ENCODE peak calls at places on chromosomes 3 and 15, in six cellular contexts. C, B, Y, T, N and S are unnamed samples.
A peak's percentile ranks its signal among the peaks of the same experiment; 100 is the strongest.

GRCh38 chr3:20648294-20648693 is 462.3 kb upstream of the SGO1 start:
- DNase-seq in C (no peak), B (peak; percentile 82), Y (no peak), T (no peak), N (no peak), S (peak; percentile 92)

GRCh38 chr3:23663246-23663645 is 142.5 kb upstream of the UBE2E1 start:
- DNase-seq in C (no peak), B (peak; percentile 82), Y (no peak), T (no peak), N (peak; percentile 24), S (peak; percentile 34)

GRCh38 chr3:79012946-79013362 is 754.8 kb downstream of the ROBO1 start:
- DNase-seq in C (no peak), B (no peak), Y (no peak), T (no peak), N (no peak), S (no peak)

GRCh38 chr15:78537266-78537665 is 3.0 kb upstream of the PSMA4 start:
- DNase-seq in C (no peak), B (no peak), Y (no peak), T (no peak), N (no peak), S (peak; percentile 40)

GRCh38 chr15:29687204-29687768 is 135.0 kb downstream of the TJP1 start:
- DNase-seq in C (no peak), B (no peak), Y (peak; percentile 58), T (peak; percentile 41), N (no peak), S (no peak)

GRCh38 chr3:196227629-196228493 is 11.5 kb downstream of the SLC51A start:
- DNase-seq in C (no peak), B (peak; percentile 57), Y (no peak), T (no peak), N (no peak), S (peak; percentile 67)

GRCh38 chr3:13045904-13046568 is 27.2 kb downstream of the IQSEC1 start:
- DNase-seq in C (no peak), B (no peak), Y (no peak), T (no peak), N (no peak), S (no peak)

GRCh38 chr3:173553635-173554280 is 156.2 kb downstream of the NLGN1 start:
- DNase-seq in C (no peak), B (peak; percentile 61), Y (no peak), T (no peak), N (no peak), S (peak; percentile 58)

GRCh38 chr3:133469140-133469731 is 69.4 kb downstream of the BFSP2 start:
- DNase-seq in C (no peak), B (peak; percentile 45), Y (no peak), T (no peak), N (no peak), S (no peak)

GRCh38 chr3:24678441-24678865 is 183.8 kb upstream of the THRB start:
- DNase-seq in C (no peak), B (peak; percentile 87), Y (no peak), T (no peak), N (peak; percentile 23), S (peak; percentile 98)
- H3K4me3 ChIP-seq in C (no peak overlapping the region), B (peak overlapping the region; percentile 15), Y (no peak overlapping the region), T (no peak overlapping the region), N (no peak overlapping the region), S (peak overlapping the region; percentile 15)

GRCh38 chr3:161920196-161920595 is 423.6 kb downstream of the OTOL1 start:
- DNase-seq in C (no peak), B (no peak), Y (no peak), T (no peak), N (no peak), S (peak; percentile 48)

GRCh38 chr3:161927131-161927530 is 430.5 kb downstream of the OTOL1 start:
- DNase-seq in C (no peak), B (no peak), Y (no peak), T (no peak), N (no peak), S (no peak)

DNA sequence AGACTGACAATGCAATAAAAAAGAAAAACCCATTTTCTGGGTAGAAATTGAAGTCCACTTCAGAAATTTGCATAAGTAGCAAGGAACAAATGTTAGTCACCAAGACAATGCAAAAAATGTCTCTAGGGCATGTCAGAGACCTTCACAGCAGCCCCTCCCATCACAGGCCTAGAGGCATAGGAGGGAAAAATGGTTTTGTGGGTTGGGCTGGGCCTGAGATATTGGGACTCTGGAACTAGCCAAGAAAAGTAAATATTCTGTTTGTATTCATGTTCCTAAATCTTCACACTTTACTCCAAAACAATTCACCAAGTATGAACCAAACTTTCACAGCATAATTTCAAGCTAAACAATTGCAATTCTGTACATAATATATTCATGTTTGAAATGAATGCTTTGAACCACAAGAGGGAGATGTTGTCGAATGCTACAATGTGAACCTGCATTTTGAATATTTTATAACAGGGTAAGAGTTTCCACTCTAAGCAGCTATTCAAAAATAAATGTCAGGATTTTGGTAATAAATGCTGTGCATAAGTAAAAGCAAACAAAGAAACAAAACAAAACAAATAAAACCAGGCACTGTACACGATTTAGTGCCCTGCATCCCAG is 429.2 kb downstream of the OTOL1 start:
- DNase-seq in C (no peak), B (no peak), Y (no peak), T (no peak), N (no peak), S (no peak)
- TF ChIP-seq CTCF in C (no peak), B (no peak), Y (no peak), T (no peak), N (no peak), S (peak; percentile 39)

DNA sequence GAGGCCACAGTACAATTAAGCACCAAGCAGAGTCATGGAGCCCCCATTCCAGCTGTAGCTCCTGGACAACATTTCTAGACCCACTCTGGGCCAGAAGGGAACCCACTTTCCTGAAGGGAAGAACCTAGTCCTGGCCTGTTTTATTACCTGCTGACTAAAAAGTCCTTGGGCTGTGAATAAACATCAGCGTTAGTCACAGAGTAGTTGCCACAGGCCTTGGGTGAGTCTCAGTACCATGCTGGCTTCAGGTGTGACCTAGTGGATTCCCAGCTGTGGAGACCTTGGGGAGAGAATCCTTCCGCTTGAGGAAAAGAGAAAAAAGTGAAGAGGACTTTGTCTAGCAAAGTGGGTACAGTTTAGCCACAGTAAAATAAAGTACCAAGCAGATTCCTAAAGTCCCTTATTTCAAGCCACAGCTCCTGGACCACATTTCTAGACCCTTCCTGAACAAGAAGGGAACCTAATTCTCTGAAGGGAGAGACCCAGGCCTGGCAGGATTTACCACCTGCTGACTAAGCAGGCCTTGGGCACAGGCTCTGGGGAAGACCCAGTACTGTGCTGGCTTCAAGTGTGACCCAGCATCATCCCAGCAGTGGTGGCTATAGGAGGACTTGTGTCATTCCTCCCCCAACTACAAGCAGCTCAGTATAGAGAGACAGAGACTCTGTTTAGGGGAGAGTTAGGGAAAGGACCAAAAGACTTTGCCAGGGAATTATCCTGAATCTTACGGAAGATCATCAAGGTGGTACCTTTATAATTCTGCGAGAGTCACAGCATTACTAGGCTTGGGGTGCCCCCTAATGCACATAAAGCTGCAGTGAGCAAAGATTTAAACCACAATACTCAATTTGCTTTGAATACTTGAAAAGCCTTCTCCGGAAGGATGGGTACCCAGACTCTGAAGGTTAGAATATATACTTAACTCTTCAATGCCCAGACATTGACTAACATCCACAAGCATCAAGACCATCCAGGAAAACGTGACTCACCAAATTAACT is 118.2 kb upstream of the KCNH8 start:
- DNase-seq in C (no peak), B (no peak), Y (no peak), T (no peak), N (no peak), S (no peak)
- H3K4me3 ChIP-seq in C (no peak overlapping the region), B (no peak overlapping the region), Y (no peak overlapping the region), T (no peak overlapping the region), N (no peak overlapping the region), S (no peak overlapping the region)

GRCh38 chr15:43070249-43070648 is 35.6 kb downstream of the UBR1 start:
- DNase-seq in C (no peak), B (no peak), Y (no peak), T (no peak), N (no peak), S (no peak)
- TF ChIP-seq CTCF in C (no peak), B (no peak), Y (no peak), T (no peak), N (no peak), S (no peak)

GRCh38 chr15:35484231-35484945 is 61.6 kb downstream of the DPH6 start:
- DNase-seq in C (no peak), B (no peak), Y (no peak), T (no peak), N (no peak), S (no peak)
- H3K4me3 ChIP-seq in C (no peak overlapping the region), B (no peak overlapping the region), Y (no peak overlapping the region), T (no peak overlapping the region), N (no peak overlapping the region), S (no peak overlapping the region)

GRCh38 chr15:40307421-40308165 is at the start of gene PLCB2:
- DNase-seq in C (peak; percentile 52), B (no peak), Y (no peak), T (no peak), N (no peak), S (no peak)
- TF ChIP-seq CTCF in C (no peak), B (peak; percentile 13), Y (no peak), T (peak; percentile 52), N (no peak), S (peak; percentile 13)

GRCh38 chr15:51982013-51982769 is 10.6 kb upstream of the LEO1 start:
- DNase-seq in C (no peak), B (peak; percentile 92), Y (no peak), T (no peak), N (no peak), S (peak; percentile 83)
- H3K4me3 ChIP-seq in C (no peak overlapping the region), B (peak overlapping the region; percentile 33), Y (peak overlapping the region; percentile 57), T (no peak overlapping the region), N (no peak overlapping the region), S (peak overlapping the region; percentile 42)

GRCh38 chr3:72573051-72573450 is 275.2 kb downstream of the SHQ1 start:
- DNase-seq in C (no peak), B (no peak), Y (no peak), T (no peak), N (no peak), S (no peak)
- TF ChIP-seq CTCF in C (no peak), B (no peak), Y (no peak), T (no peak), N (no peak), S (no peak)

DNA sequence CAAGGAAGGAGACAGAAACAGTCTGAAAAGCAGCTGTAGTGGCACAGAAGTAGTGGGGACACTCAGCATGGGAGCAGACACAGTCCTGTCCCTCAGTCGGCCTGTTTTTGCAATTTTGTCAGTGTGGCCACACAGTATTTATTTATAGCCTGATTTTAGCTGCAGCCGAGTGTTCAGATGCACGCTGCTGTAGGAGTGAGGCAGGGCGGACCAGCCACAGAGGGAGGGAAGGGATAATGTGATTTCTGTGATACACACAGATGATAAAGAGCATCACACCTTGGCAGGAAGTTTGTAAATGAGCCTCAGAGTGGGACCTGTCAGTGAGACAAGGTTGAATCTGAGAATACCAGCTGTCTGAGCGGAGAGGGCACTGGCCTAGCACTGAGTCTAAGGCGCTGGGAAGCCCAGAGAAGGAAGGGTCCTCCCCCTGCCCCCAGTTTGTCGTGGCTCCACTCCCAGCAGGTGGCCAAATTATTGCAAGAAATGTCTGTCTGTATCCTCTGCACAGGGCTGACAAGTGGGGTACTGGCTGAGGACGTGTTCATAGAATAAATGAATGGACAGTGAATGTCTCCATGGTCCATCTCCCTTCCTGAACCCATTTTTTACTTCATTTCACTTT is 3.8 kb downstream of the PSTPIP1 start:
- DNase-seq in C (no peak), B (no peak), Y (no peak), T (no peak), N (no peak), S (no peak)
- H3K4me3 ChIP-seq in C (no peak overlapping the region), B (no peak overlapping the region), Y (no peak overlapping the region), T (no peak overlapping the region), N (no peak overlapping the region), S (no peak overlapping the region)

GRCh38 chr3:57852896-57853295 is 96.8 kb downstream of the SLMAP start:
- DNase-seq in C (no peak), B (peak; percentile 52), Y (no peak), T (no peak), N (no peak), S (peak; percentile 50)
- TF ChIP-seq CTCF in C (no peak), B (no peak), Y (no peak), T (peak; percentile 16), N (peak; percentile 28), S (peak; percentile 47)